ENCODE peak calls at places on chromosome 6, in eight cellular contexts. U is fibroblast of lung, F is HFF-Myc, J is GM13976, V is uterus, N is endodermal cell, Q is GM06990, E is B cell. M is an unnamed sample.
A peak's percentile ranks its signal among the peaks of the same experiment; 100 is the strongest.

GRCh38 chr6:33914519-33915120 is 110.8 kb upstream of the MLN start:
- DNase-seq in V (no peak), N (no peak), E (peak; percentile 71), F (no peak), U (no peak), J (peak; percentile 66), Q (no peak), M (no peak)

GRCh38 chr6:26197736-26198625 is 110.8 kb downstream of the HFE start:
- DNase-seq in J (no peak), E (peak; percentile 46), V (no peak), N (peak; percentile 75), Q (peak; percentile 74), F (no peak), U (peak; percentile 36), M (no peak)

GRCh38 chr6:150689900-150690590 is 90.4 kb downstream of the PLEKHG1 start:
- DNase-seq in N (no peak), Q (no peak), V (no peak), E (peak; percentile 63), F (no peak), U (no peak), J (peak; percentile 29), M (no peak)

GRCh38 chr6:122184260-122184934 is 215.1 kb upstream of the HSF2 start:
- DNase-seq in E (no peak), Q (no peak), U (peak; percentile 23), J (no peak), V (no peak), N (no peak), F (no peak), M (no peak)

GRCh38 chr6:133241088-133241900 is at the start of gene EYA4:
- DNase-seq in U (peak; percentile 46), V (no peak), F (no peak), E (no peak), J (peak; percentile 23), Q (peak; percentile 15), N (peak; percentile 75), M (no peak)

GRCh38 chr6:33427585-33428218 is 7.8 kb downstream of the SYNGAP1 start:
- DNase-seq in U (no peak), J (peak; percentile 81), E (peak; percentile 82), V (peak; percentile 61), N (peak; percentile 75), Q (no peak), F (no peak), M (no peak)

GRCh38 chr6:158353851-158354508 is 41.7 kb downstream of the TULP4 start:
- DNase-seq in N (no peak), V (no peak), Q (no peak), U (peak; percentile 64), E (no peak), F (no peak), J (no peak), M (no peak)

GRCh38 chr6:84059082-84059481 is 25.5 kb downstream of the MRAP2 start:
- DNase-seq in U (no peak), J (no peak), F (no peak), N (no peak), V (no peak), E (no peak), Q (no peak), M (no peak)

GRCh38 chr6:37174515-37175331 is 4.8 kb downstream of the PIM1 start:
- DNase-seq in F (no peak), V (no peak), U (no peak), J (no peak), E (no peak), Q (no peak), N (no peak), M (no peak)

GRCh38 chr6:168542301-168542700 is 101.3 kb downstream of the SMOC2 start:
- DNase-seq in U (no peak), Q (no peak), E (no peak), V (no peak), N (no peak), F (no peak), J (no peak), M (no peak)

GRCh38 chr6:20117474-20117873 is 94.8 kb downstream of the MBOAT1 start:
- DNase-seq in E (no peak), U (peak; percentile 68), J (peak; percentile 38), F (no peak), V (no peak), N (peak; percentile 75), Q (no peak), M (no peak)

GRCh38 chr6:157518399-157519250 is 137.6 kb downstream of the ZDHHC14 start:
- DNase-seq in N (peak; percentile 51), F (peak; percentile 30), J (no peak), Q (no peak), E (no peak), V (peak; percentile 39), U (no peak), M (no peak)

GRCh38 chr6:146546440-146546839 is 2.8 kb downstream of the RAB32 start:
- DNase-seq in U (peak; percentile 92), J (no peak), F (no peak), V (no peak), N (no peak), E (no peak), Q (no peak), M (no peak)

GRCh38 chr6:142485256-142485655 is 183.4 kb downstream of the ADGRG6 start:
- DNase-seq in U (peak; percentile 43), F (no peak), N (no peak), V (no peak), Q (no peak), E (no peak), J (no peak), M (no peak)

GRCh38 chr6:154590770-154591169 is 80.3 kb upstream of the CNKSR3 start:
- DNase-seq in U (no peak), E (no peak), V (no peak), Q (no peak), N (no peak), F (no peak), J (no peak), M (no peak)

GRCh38 chr6:25774120-25774730 is 19.7 kb downstream of the SLC17A4 start:
- DNase-seq in N (peak; percentile 51), U (no peak), F (no peak), Q (no peak), E (no peak), V (no peak), J (no peak), M (no peak)

GRCh38 chr6:145814035-145814500 is 527 bp downstream of the FBXO30 start:
- DNase-seq in E (peak; percentile 39), Q (no peak), F (no peak), N (peak; percentile 77), V (no peak), J (no peak), U (peak; percentile 48), M (no peak)

DNA sequence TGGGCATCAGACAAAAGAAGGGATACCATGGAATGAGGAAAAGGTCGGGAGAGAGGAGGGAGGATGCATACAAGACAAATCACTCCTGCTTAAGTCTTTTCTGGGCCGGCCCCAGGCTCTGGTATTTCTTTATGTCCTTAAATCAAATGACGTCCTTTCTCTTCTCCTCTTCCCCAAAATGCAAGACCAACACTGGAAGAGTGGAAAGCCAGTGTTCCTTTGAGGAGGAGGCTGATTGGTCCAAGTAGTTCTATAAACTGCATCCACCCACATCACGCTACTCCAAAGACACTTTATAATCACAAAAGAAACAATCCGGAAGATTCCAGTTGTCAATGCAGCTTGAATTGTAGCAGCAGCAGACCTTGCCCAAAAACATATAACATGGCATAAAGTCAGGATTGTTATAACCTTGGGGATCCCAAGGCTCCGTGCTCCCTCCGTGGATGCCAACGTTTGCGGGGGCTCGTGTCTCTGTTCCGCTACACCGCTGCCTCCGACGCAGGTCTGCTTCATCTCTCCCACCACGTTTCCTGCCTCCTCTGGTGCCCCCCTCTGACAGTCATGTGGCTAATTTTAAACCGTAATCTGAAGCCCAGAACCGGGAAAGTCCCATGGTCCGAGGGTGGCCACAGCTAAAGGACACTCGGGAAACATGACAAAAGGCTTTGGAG is 47.1 kb downstream of the MCUR1 start:
- DNase-seq in N (peak; percentile 58), J (no peak), V (peak; percentile 61), F (no peak), E (peak; percentile 37), U (peak; percentile 44), Q (no peak), M (no peak)
- TF ChIP-seq CTCF in N (no peak), J (no peak), V (peak; percentile 54), F (no peak), E (no peak), U (no peak), Q (peak; percentile 17), M (no peak)

GRCh38 chr6:159655409-159655988 is 37.5 kb downstream of the SOD2 start:
- DNase-seq in N (peak; percentile 78), E (no peak), U (no peak), V (no peak), Q (no peak), F (no peak), J (no peak), M (no peak)

DNA sequence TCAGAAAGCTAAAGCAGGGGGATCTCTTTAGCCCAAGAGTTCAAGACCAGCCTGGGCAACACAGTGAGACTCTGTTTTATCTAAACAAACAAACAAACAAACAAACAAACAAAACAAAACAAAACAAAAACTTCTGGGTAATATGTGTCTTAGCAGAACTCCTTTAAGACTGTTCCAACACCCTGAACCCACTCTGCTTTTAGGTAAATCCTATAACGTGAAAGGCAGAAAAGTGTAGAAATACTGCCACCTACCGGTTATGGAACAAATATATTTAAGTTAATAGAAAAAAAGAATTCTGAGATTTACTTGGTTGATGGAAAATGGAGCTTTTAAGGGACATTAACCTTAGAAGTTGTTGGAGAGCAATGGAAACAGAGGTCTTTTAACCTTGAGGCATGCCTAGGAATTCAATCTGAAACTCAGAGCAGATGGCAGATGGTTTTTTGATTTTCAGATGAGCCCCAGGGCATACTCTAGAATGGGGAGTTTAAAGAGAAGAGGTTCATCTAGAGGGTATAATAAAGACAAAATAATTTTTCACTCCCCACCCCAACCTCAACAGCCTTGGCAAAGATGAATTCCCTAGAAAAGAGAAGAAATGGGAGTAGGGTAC is 38.5 kb downstream of the SOD2 start:
- DNase-seq in V (no peak), N (no peak), F (peak; percentile 39), J (peak; percentile 58), Q (peak; percentile 22), U (peak; percentile 55), E (peak; percentile 61), M (no peak)
- TF ChIP-seq CTCF in V (peak; percentile 49), N (peak; percentile 85), F (peak; percentile 18), J (peak; percentile 32), Q (peak; percentile 46), U (peak; percentile 33), E (peak; percentile 84), M (peak; percentile 83)

DNA sequence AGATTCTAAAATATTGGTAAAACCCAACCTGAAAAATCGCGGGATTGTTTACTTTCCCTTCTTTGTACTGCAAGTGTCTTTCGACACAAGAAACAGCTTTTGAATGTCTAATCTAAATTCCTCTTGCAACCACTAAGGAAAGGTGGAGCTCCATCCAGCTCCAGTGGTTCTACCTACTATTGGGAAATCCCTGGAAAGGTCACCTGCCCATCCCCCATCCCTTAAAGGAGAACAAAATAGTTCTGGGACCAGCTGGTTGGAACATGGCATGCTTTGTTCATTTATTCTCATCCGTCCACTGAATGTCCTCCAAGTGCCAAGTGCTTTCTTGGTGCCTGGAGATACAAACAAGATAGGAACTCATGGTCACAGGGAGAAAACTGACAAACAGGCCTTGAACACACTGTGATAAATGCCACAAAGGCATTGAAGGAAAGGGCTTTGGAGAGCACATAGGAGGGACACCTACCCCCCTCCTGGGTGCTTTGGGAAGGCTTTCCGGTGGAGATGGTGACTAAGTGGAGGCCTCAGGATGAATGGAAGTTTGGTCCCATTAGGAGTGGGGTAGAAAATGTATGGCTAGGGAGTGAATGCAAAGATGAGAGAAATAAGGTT is 2.3 kb upstream of the CITED2 start:
- DNase-seq in Q (no peak), V (peak; percentile 49), F (no peak), J (no peak), E (no peak), N (no peak), U (peak; percentile 68), M (no peak)
- TF ChIP-seq CTCF in Q (no peak), V (no peak), F (no peak), J (no peak), E (no peak), N (peak; percentile 37), U (no peak), M (no peak)

GRCh38 chr6:4936681-4937041 is 67.2 kb downstream of the RPP40 start:
- DNase-seq in U (peak; percentile 68), Q (no peak), N (no peak), E (peak; percentile 42), F (no peak), V (no peak), J (peak; percentile 63), M (no peak)
- TF ChIP-seq CTCF in U (peak; percentile 62), Q (peak; percentile 46), N (peak; percentile 80), E (peak; percentile 77), F (peak; percentile 48), V (peak; percentile 54), J (peak; percentile 48), M (peak; percentile 61)